ENCODE peak calls at places on chromosomes 7 and 10, in four cellular contexts. L is endothelial cell; T is CD8-positive, alpha-beta T cell; B is MCF 10A. J is an unnamed sample.

GRCh38 chr7:105587899-105588690 is 6.8 kb upstream of the EFCAB10 start:
- DNase-seq in L (no peak), T (no peak), B (no peak), J (no peak)

GRCh38 chr7:134772401-134772800 is 7.0 kb upstream of the CALD1 start:
- DNase-seq in T (no peak), L (no peak), B (no peak), J (no peak)

GRCh38 chr7:136325578-136325977 is 348.4 kb upstream of the MTPN start:
- DNase-seq in L (no peak), T (no peak), B (no peak), J (no peak)

GRCh38 chr10:110326351-110327032 is 21.8 kb upstream of the SMNDC1 start:
- DNase-seq in L (no peak), T (no peak), B (peak), J (no peak)

GRCh38 chr7:37467017-37467416 is 18.4 kb upstream of the ELMO1 start:
- DNase-seq in B (no peak), T (no peak), L (no peak), J (no peak)

GRCh38 chr7:77674878-77675277 is 21.4 kb upstream of the RSBN1L start:
- DNase-seq in T (no peak), B (peak), L (no peak), J (no peak)

GRCh38 chr7:29851487-29851886 is 45.2 kb downstream of the WIPF3 start:
- DNase-seq in T (no peak), B (no peak), L (no peak), J (no peak)

GRCh38 chr7:105826143-105826542 is 50.3 kb downstream of the ATXN7L1 start:
- DNase-seq in L (no peak), B (peak), T (no peak), J (no peak)

GRCh38 chr10:132360766-132361447 is 28.9 kb downstream of the LRRC27 start:
- DNase-seq in L (peak), B (peak), T (no peak), J (no peak)

GRCh38 chr7:51455513-51455912 is 138.9 kb upstream of the COBL start:
- DNase-seq in B (no peak), T (peak), L (no peak), J (no peak)

GRCh38 chr7:112084506-112084905 is 121.7 kb downstream of the DOCK4 start:
- DNase-seq in B (no peak), T (no peak), L (no peak), J (no peak)

GRCh38 chr7:138738114-138738513 is 37.0 kb upstream of the SVOPL start:
- DNase-seq in B (no peak), L (no peak), T (no peak), J (no peak)

GRCh38 chr7:92641921-92642511 is 51.8 kb upstream of the FAM133B start:
- DNase-seq in L (no peak), B (no peak), T (no peak), J (no peak)

GRCh38 chr10:119161680-119162079 is 3.8 kb downstream of the SFXN4 start:
- DNase-seq in B (peak), T (no peak), L (no peak), J (no peak)

GRCh38 chr7:23120106-23120505 is 14.5 kb downstream of the KLHL7 start:
- DNase-seq in T (no peak), L (no peak), B (no peak), J (no peak)

GRCh38 chr10:25339966-25340365 is 165.2 kb downstream of the GPR158 start:
- DNase-seq in B (no peak), T (no peak), L (no peak), J (no peak)

GRCh38 chr7:48088559-48089414 is at the start of gene UPP1:
- DNase-seq in T (peak), L (peak), B (peak), J (peak)

GRCh38 chr10:123614888-123615287 is 51.3 kb upstream of the GPR26 start:
- DNase-seq in T (peak), L (peak), B (peak), J (peak)

GRCh38 chr10:51109821-51110533 is 35.7 kb downstream of the PRKG1 start:
- DNase-seq in L (no peak), B (no peak), T (no peak), J (no peak)

GRCh38 chr7:78620931-78621330 is 822.4 kb downstream of the PHTF2 start:
- DNase-seq in B (peak), T (no peak), L (peak), J (peak)

GRCh38 chr7:142592664-142593063 is 156.6 kb upstream of the PRSS1 start:
- DNase-seq in L (no peak), B (no peak), T (no peak), J (no peak)

GRCh38 chr7:55427800-55428199 is 62.7 kb downstream of the LANCL2 start:
- DNase-seq in L (no peak), B (no peak), T (no peak), J (no peak)

GRCh38 chr7:31735991-31736982 is 49.3 kb downstream of the PPP1R17 start:
- DNase-seq in B (peak), L (peak), T (no peak), J (peak)

GRCh38 chr7:144408116-144408515 is 4.6 kb upstream of the NOBOX start:
- DNase-seq in B (peak), T (no peak), L (no peak), J (no peak)

GRCh38 chr7:134966691-134967090 is 19.6 kb upstream of the AGBL3 start:
- DNase-seq in B (no peak), L (no peak), T (no peak), J (no peak)

GRCh38 chr10:54159924-54160323 is 641.1 kb downstream of the PCDH15 start:
- DNase-seq in B (no peak), L (no peak), T (no peak), J (no peak)

GRCh38 chr10:21487416-21488180 is 37.9 kb downstream of the SKIDA1 start:
- DNase-seq in T (no peak), B (no peak), L (no peak), J (no peak)

GRCh38 chr7:1910081-1910685 is 240.1 kb downstream of the ELFN1 start:
- DNase-seq in L (no peak), B (no peak), T (no peak), J (no peak)

GRCh38 chr7:1910827-1911226 is 240.8 kb downstream of the ELFN1 start:
- DNase-seq in T (no peak), B (no peak), L (no peak), J (no peak)

GRCh38 chr7:1908823-1909420 is 238.8 kb downstream of the ELFN1 start:
- DNase-seq in T (no peak), B (no peak), L (no peak), J (no peak)

GRCh38 chr7:1907751-1908365 is 237.8 kb downstream of the ELFN1 start:
- DNase-seq in B (no peak), T (no peak), L (no peak), J (no peak)

DNA sequence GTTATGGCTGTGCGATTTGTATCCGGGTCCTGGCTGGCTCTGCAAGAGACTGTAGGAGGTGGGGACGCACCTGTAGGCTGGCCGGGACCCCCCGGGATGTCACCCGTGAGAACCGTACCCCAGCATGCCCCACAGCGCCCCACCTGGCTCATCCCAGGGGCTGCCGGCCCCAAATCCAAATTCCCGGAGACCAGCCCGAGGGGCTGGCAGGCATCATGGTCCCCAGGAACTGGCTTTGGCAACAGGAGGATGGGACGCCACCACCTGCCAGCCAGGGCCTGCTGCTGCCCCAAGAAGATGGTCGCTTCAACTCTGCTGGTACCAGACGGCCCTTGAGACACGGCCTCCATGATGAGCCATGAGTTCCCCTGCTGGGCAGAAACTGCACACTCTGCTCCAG is 239.4 kb downstream of the ELFN1 start:
- DNase-seq in B (no peak), L (no peak), T (no peak), J (no peak)
- TF ChIP-seq CTCF in B (no peak), L (no peak), T (no peak), J (no peak)

GRCh38 chr7:97009753-97010732 is 4.7 kb downstream of the DLX6 start:
- DNase-seq in B (no peak), L (no peak), T (no peak), J (no peak)

GRCh38 chr7:97011536-97012292 is 6.4 kb downstream of the DLX6 start:
- DNase-seq in B (no peak), T (no peak), L (no peak), J (no peak)

GRCh38 chr7:97013025-97013424 is 7.7 kb downstream of the DLX6 start:
- DNase-seq in T (no peak), B (no peak), L (no peak), J (no peak)

GRCh38 chr7:97012293-97013005 is 7.1 kb downstream of the DLX6 start:
- DNase-seq in L (no peak), T (no peak), B (no peak), J (no peak)

GRCh38 chr7:97011104-97011503 is 5.8 kb downstream of the DLX6 start:
- DNase-seq in B (no peak), L (no peak), T (no peak), J (no peak)
- TF ChIP-seq CTCF in B (no peak), L (no peak), T (no peak), J (no peak)

DNA sequence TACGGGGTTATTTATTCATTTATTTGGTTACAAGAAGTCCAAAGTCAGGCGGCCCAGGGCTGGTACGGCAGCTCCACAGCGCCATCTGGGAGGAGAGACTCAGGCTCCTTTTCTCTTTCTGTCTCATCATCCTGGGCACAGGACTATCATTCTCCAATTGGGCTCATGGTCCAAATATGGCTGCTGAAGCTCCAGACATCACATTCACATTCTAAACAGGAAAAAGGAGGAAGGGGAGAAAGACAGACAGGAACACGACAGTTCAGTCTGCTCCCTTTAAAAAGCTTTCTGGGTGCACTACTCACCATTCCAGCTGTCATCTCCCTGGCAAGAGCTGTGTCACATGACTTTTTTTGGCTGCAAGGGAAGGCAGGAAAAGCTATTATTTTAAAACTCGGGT is 74.4 kb upstream of the PDZD8 start:
- DNase-seq in B (no peak), L (no peak), T (no peak), J (no peak)
- TF ChIP-seq CTCF in B (no peak), L (no peak), T (no peak), J (no peak)

DNA sequence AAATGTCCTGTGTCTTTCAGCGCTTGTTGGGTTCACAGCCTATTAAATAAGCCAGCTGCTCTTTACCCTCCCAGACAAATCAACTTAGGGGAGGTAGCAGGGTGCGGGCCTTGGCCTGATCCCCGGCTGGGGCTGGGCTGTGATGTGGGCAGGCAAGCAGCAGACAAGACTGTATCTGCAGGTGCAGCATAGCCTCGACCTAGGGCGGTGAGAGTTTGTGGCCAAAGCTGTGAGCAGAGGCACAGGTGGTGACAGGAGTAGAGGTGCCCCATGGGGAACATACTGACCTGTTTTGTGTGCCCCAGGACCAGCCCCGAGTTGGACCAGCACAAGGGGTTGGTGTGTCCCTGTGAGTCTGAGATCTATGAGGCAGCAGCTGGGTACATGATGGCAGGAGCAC is 885.4 kb downstream of the ZNF37A start:
- DNase-seq in T (no peak), B (no peak), L (no peak), J (no peak)
- TF ChIP-seq CTCF in T (no peak), B (no peak), L (no peak), J (no peak)

DNA sequence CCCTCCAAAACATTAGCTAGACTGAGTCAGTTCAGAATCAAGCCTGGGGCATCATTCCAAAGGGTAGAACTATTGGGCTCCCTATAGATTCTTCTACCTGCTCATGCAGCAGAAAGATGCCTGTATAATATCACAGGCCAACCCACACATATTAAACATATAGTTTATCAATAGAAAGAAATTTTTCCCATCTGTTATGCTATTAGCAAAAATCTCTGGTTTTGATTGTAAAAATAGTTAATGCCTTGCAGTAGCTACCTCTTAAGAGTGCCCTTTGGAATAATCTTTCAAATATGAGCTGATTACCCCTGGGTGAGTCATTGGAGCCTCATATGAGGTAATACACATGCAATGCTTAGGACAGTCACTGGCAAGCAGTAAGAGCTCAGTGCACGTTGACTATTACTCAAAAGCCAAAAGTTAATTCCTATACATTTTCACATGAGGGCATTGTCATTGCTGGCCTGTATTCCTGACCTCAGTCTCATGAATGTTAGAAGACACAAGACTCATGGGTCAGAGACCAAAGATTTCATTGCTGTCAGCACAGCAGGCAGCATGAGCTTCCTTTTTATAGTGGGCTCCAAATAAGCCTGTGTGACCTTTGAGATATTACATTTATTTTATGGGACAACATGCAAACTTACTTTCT is 180.0 kb downstream of the FGFR2 start:
- DNase-seq in L (no peak), T (no peak), B (peak), J (no peak)
- TF ChIP-seq CTCF in L (no peak), T (no peak), B (no peak), J (no peak)

DNA sequence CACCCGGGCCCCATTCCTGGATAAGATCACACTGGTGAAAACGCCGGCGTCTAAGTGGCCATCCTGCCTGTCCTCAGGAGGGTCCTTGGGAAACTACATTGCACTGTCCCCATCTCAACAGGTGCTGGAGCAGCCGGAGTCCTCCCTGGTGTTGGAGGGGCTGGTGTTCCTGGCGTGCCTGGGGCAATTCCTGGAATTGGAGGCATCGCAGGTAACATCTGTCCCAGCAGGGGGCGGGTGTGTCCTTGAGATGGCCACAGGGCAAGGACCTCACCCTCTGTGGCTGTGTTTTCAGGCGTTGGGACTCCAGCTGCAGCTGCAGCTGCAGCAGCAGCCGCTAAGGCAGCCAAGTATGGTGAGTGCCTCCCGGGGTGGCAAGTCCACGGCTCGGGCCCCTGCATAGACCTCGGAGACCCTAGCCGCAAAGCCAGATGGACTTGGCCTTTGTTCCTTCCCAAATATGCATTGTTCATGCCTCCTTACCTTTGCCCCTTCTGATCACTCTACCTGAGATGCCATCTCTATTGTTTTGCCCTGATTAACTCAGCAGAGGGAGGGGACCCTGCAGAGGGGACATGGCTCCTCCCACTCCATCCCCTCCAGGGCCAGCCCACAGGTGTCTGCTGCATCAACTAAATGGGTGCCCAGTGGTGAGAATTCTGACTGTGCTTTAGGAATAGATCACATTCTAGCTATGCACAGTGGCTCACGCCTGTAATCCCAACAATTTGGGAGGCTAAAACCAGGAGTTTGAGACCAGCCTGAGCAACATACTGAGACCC is 23.8 kb downstream of the ELN start:
- DNase-seq in T (no peak), L (peak), B (peak), J (peak)
- TF ChIP-seq CTCF in T (no peak), L (peak), B (peak), J (peak)

GRCh38 chr7:35545831-35546230 is 149.1 kb downstream of the HERPUD2 start:
- DNase-seq in B (no peak), T (no peak), L (no peak), J (no peak)
- TF ChIP-seq CTCF in B (no peak), T (no peak), L (no peak), J (no peak)

GRCh38 chr7:87218941-87219544 is 489 bp downstream of the TMEM243 start:
- DNase-seq in L (peak), T (no peak), B (peak), J (no peak)
- TF ChIP-seq CTCF in L (no peak), T (no peak), B (no peak), J (peak)

J was measured in progenitor cell of endocrine pancreas.